ENCODE peak calls at places on chromosomes 13 and 19, in seven cellular contexts. A, C, N, X, L, F and U are unnamed samples.

GRCh38 chr19:40962460-40962961 is 28.6 kb upstream of the CYP2B6 start:
- DNase-seq in A (no peak), L (no peak), X (no peak), F (no peak), C (no peak), N (no peak), U (no peak)

GRCh38 chr19:8332976-8333770 is 9.9 kb downstream of the KANK3 start:
- DNase-seq in A (peak), X (no peak), C (no peak), F (no peak), N (no peak), L (peak), U (no peak)

GRCh38 chr13:51523082-51523518 is 61.2 kb upstream of the WDFY2 start:
- DNase-seq in A (no peak), F (peak), X (no peak), C (peak), L (no peak), N (peak), U (peak)

GRCh38 chr13:33634526-33635111 is 183.3 kb upstream of the RFC3 start:
- DNase-seq in F (no peak), L (no peak), X (no peak), N (no peak), C (no peak), A (no peak), U (no peak)

GRCh38 chr19:28213476-28214082 is 999.4 kb downstream of the UQCRFS1 start:
- DNase-seq in A (no peak), N (no peak), X (no peak), F (no peak), C (peak), L (no peak), U (no peak)

GRCh38 chr19:54248016-54248601 is 5.5 kb upstream of the LILRA6 start:
- DNase-seq in C (no peak), X (no peak), N (peak), A (no peak), L (no peak), F (no peak), U (peak)

GRCh38 chr19:28705008-28705407 is 507.9 kb downstream of the UQCRFS1 start:
- DNase-seq in A (no peak), N (peak), X (no peak), L (no peak), C (peak), F (peak), U (peak)

GRCh38 chr13:47480121-47480520 is 521.0 kb downstream of the SUCLA2 start:
- DNase-seq in F (peak), X (no peak), A (no peak), C (no peak), L (no peak), N (peak), U (peak)

GRCh38 chr13:51623473-51623872 is 39.2 kb downstream of the WDFY2 start:
- DNase-seq in A (no peak), N (no peak), C (no peak), L (no peak), X (no peak), F (no peak), U (no peak)

GRCh38 chr13:110651271-110651670 is 35.9 kb downstream of the NAXD start:
- DNase-seq in C (no peak), F (no peak), A (no peak), L (peak), N (no peak), X (no peak), U (no peak)

DNA sequence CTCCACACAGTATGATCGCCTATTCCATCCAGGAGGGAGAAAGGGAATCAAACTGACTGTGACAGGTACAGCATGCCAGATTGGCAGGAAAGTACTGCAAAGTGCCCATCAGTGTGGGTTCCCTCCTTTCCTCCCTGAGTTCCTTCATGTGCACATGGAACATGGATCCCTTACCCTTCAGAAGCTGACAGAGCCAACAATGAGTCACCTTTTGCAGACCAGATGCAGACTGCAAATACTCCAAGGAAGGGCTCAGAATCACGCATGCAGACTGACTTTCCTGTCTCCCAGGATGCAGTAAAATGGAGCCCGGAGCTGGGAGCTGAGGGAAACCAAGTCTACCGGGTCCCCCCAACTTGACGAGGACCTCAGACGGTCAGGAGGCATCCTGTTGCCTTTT is 41.8 kb downstream of the SACS start:
- DNase-seq in A (no peak), C (no peak), N (peak), L (no peak), X (no peak), F (no peak), U (no peak)
- H3K9ac ChIP-seq in A (no peak), C (no peak), N (no peak), L (no peak), X (no peak), F (no peak), U (no peak)

GRCh38 chr19:36142046-36142445 is 2.2 kb downstream of the CAPNS1 start:
- DNase-seq in A (no peak), N (no peak), C (no peak), X (no peak), F (no peak), L (no peak), U (no peak)

GRCh38 chr19:36139120-36139472 is 770 bp upstream of the CAPNS1 start:
- DNase-seq in A (no peak), X (no peak), C (no peak), F (no peak), L (no peak), N (no peak), U (no peak)

GRCh38 chr19:36139473-36140288 is at the start of gene CAPNS1:
- DNase-seq in C (peak), F (peak), N (peak), A (peak), L (peak), X (peak), U (peak)

GRCh38 chr19:36141039-36141914 is 1.4 kb downstream of the CAPNS1 start:
- DNase-seq in A (peak), L (peak), F (peak), N (peak), X (peak), C (peak), U (peak)

DNA sequence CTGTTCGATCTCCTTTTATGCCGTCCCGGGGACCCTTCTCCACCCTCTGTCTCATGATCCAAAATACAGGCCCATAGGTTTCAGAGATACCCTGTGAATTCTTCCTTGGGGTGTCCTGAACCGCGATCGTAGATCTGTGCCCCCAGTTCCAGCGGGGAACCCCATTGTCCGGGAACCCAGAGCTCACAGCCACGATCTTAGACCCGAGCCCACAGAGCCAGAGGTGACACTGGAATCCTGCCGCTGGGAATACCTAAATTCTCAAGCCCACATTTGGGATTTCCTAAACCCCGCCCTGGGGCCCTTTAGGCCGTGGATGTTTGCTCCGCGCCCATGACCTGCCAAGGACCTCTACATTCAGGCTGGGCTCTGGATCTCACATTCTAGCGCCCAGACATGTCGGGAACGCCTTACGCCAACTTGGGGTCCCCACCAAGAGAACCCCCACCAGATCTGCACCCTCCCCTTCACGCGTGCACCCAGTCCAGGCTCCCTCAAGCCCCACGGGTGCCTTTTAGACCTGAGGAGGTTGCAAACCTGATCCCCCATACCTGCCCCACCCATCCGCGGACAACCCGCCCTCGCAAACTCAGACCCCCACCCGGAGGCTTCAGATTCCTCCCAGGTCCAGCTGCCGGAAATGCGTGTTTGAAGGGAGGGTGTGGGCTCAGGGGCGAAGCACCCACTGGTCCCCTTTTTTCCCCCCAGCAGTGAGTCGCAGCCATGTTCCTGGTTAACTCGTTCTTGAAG is 598 bp downstream of the CAPNS1 start:
- DNase-seq in L (peak), A (peak), F (peak), X (peak), C (peak), N (peak), U (peak)
- H4K8ac ChIP-seq in L (peak), A (no peak), F (peak), X (no peak), C (no peak), N (peak), U (peak)

DNA sequence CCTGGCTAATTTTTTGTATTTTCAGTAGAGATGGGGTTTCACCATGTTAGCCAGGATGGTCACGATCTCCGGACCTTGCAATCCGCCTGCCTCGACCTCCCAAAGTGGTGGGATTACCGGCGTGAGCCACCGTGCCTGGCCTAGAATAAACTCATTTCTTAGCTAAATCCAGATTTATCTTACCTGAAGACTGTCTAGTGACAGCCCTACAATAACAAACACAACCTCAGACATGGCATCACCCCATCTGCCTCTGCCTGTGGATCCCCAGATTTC is 5.0 kb downstream of the ZNF44 start:
- DNase-seq in N (no peak), C (no peak), F (no peak), X (no peak), A (no peak), L (no peak), U (no peak)
- H3K4me2 ChIP-seq in N (no peak), C (no peak), F (no peak), X (no peak), A (no peak), L (no peak), U (no peak)

GRCh38 chr19:18594824-18595373 is 6.3 kb downstream of the REX1BD start:
- DNase-seq in A (no peak), N (no peak), F (no peak), C (no peak), X (no peak), L (peak), U (no peak)
- H3K9ac ChIP-seq in A (no peak), N (peak), F (peak), C (peak), X (peak), L (no peak), U (no peak)

GRCh38 chr13:49326222-49326917 is 78.6 kb downstream of the CDADC1 start:
- DNase-seq in A (no peak), C (no peak), F (no peak), X (no peak), N (no peak), L (no peak), U (no peak)

GRCh38 chr13:49319555-49320350 is 72.0 kb downstream of the CDADC1 start:
- DNase-seq in F (peak), A (no peak), X (no peak), C (no peak), L (no peak), N (peak), U (no peak)

GRCh38 chr13:49323344-49323743 is 75.6 kb downstream of the CDADC1 start:
- DNase-seq in C (no peak), F (no peak), X (no peak), N (no peak), A (no peak), L (no peak), U (no peak)

GRCh38 chr13:49320975-49321374 is 73.2 kb downstream of the CDADC1 start:
- DNase-seq in L (no peak), F (no peak), A (no peak), C (no peak), N (peak), X (no peak), U (no peak)

GRCh38 chr13:49322702-49323101 is 75.0 kb downstream of the CDADC1 start:
- DNase-seq in X (no peak), C (no peak), L (no peak), A (no peak), F (no peak), N (no peak), U (no peak)
- H4K8ac ChIP-seq in X (no peak), C (no peak), L (no peak), A (no peak), F (no peak), N (no peak), U (no peak)

DNA sequence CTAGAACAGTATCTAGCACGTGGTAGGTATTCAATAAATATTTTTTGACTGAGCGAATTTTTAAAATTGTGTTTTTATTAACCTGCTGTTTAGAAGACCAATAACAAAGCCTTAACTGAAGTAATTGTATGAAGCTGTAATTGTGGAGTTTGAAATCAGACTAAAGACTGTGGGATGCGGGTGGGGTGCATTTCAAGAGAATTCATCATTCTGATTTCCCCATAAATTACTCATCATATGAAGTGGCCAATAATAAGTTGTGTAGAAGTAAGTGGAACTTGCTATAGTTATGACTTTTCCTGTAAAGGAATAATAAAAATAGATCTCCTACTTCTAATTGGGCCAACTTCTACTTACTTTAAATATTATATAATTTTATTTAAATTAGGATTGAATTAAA is 449.3 kb downstream of the PCDH9 start:
- DNase-seq in N (peak), F (no peak), L (no peak), X (no peak), C (no peak), A (no peak), U (no peak)
- H3K4me2 ChIP-seq in N (no peak), F (no peak), L (no peak), X (no peak), C (no peak), A (no peak), U (no peak)